ENCODE peak calls at places on chromosomes 11 and 22, in nine cellular contexts. One of them, this sample, is unnamed.

GRCh38 chr11:99489561-99489960 is 468.8 kb downstream of the CNTN5 start:
- DNase-seq in epithelial cell of prostate: no peak
- DNase-seq in T-cell: no peak
- DNase-seq in head of caudate nucleus: no peak
- DNase-seq in brain pericyte: no peak
- DNase-seq in fibroblast of the conjunctiva: no peak
- DNase-seq in iPS DF 19.7: no peak
- DNase-seq in HEK293T: no peak
- DNase-seq in activated CD8-positive, alpha-beta memory T cell treated with anti-CD3 and anti-CD28 coated beads, Interleukin-2, amount 50 U/mL, for 4 hours: no peak
- DNase-seq in this sample: no peak

GRCh38 chr11:48093795-48094642 is 113.7 kb downstream of the PTPRJ start:
- DNase-seq in epithelial cell of prostate: no peak
- DNase-seq in T-cell: no peak
- DNase-seq in head of caudate nucleus: no peak
- DNase-seq in brain pericyte: no peak
- DNase-seq in fibroblast of the conjunctiva: no peak
- DNase-seq in iPS DF 19.7: no peak
- DNase-seq in HEK293T: no peak
- DNase-seq in activated CD8-positive, alpha-beta memory T cell treated with anti-CD3 and anti-CD28 coated beads, Interleukin-2, amount 50 U/mL, for 4 hours: no peak
- DNase-seq in this sample: peak; percentile 97

GRCh38 chr11:92693146-92693545 is 276.3 kb upstream of the MTNR1B start:
- DNase-seq in epithelial cell of prostate: no peak
- DNase-seq in T-cell: no peak
- DNase-seq in head of caudate nucleus: no peak
- DNase-seq in brain pericyte: no peak
- DNase-seq in fibroblast of the conjunctiva: no peak
- DNase-seq in iPS DF 19.7: no peak
- DNase-seq in HEK293T: no peak
- DNase-seq in activated CD8-positive, alpha-beta memory T cell treated with anti-CD3 and anti-CD28 coated beads, Interleukin-2, amount 50 U/mL, for 4 hours: no peak
- DNase-seq in this sample: no peak

GRCh38 chr11:61056566-61056965 is 45.7 kb upstream of the CD5 start:
- DNase-seq in epithelial cell of prostate: no peak
- DNase-seq in T-cell: no peak
- DNase-seq in head of caudate nucleus: no peak
- DNase-seq in brain pericyte: no peak
- DNase-seq in fibroblast of the conjunctiva: no peak
- DNase-seq in iPS DF 19.7: no peak
- DNase-seq in HEK293T: no peak
- DNase-seq in activated CD8-positive, alpha-beta memory T cell treated with anti-CD3 and anti-CD28 coated beads, Interleukin-2, amount 50 U/mL, for 4 hours: no peak
- DNase-seq in this sample: no peak

GRCh38 chr11:74464746-74465145 is 2.6 kb downstream of the KCNE3 start:
- DNase-seq in epithelial cell of prostate: no peak
- DNase-seq in T-cell: no peak
- DNase-seq in head of caudate nucleus: no peak
- DNase-seq in brain pericyte: no peak
- DNase-seq in fibroblast of the conjunctiva: no peak
- DNase-seq in iPS DF 19.7: no peak
- DNase-seq in HEK293T: no peak
- DNase-seq in activated CD8-positive, alpha-beta memory T cell treated with anti-CD3 and anti-CD28 coated beads, Interleukin-2, amount 50 U/mL, for 4 hours: no peak
- DNase-seq in this sample: no peak

GRCh38 chr11:116190206-116190605 is 582.6 kb downstream of the BUD13 start:
- DNase-seq in epithelial cell of prostate: no peak
- DNase-seq in T-cell: no peak
- DNase-seq in head of caudate nucleus: no peak
- DNase-seq in brain pericyte: no peak
- DNase-seq in fibroblast of the conjunctiva: no peak
- DNase-seq in iPS DF 19.7: no peak
- DNase-seq in HEK293T: no peak
- DNase-seq in activated CD8-positive, alpha-beta memory T cell treated with anti-CD3 and anti-CD28 coated beads, Interleukin-2, amount 50 U/mL, for 4 hours: no peak
- DNase-seq in this sample: no peak

GRCh38 chr11:92838655-92839334 is 130.7 kb upstream of the MTNR1B start:
- DNase-seq in epithelial cell of prostate: no peak
- DNase-seq in T-cell: no peak
- DNase-seq in head of caudate nucleus: no peak
- DNase-seq in brain pericyte: no peak
- DNase-seq in fibroblast of the conjunctiva: no peak
- DNase-seq in iPS DF 19.7: no peak
- DNase-seq in HEK293T: peak; percentile 74
- DNase-seq in activated CD8-positive, alpha-beta memory T cell treated with anti-CD3 and anti-CD28 coated beads, Interleukin-2, amount 50 U/mL, for 4 hours: no peak
- DNase-seq in this sample: no peak

GRCh38 chr22:19984201-19984753 is 32.3 kb downstream of the ARVCF start:
- DNase-seq in epithelial cell of prostate: peak; percentile 77
- DNase-seq in T-cell: no peak
- DNase-seq in head of caudate nucleus: no peak
- DNase-seq in brain pericyte: no peak
- DNase-seq in fibroblast of the conjunctiva: no peak
- DNase-seq in iPS DF 19.7: no peak
- DNase-seq in HEK293T: peak; percentile 69
- DNase-seq in activated CD8-positive, alpha-beta memory T cell treated with anti-CD3 and anti-CD28 coated beads, Interleukin-2, amount 50 U/mL, for 4 hours: no peak
- DNase-seq in this sample: no peak

GRCh38 chr11:11167806-11168205 is 185.2 kb downstream of the CSNK2A3 start:
- DNase-seq in epithelial cell of prostate: no peak
- DNase-seq in T-cell: no peak
- DNase-seq in head of caudate nucleus: no peak
- DNase-seq in brain pericyte: no peak
- DNase-seq in fibroblast of the conjunctiva: no peak
- DNase-seq in iPS DF 19.7: no peak
- DNase-seq in HEK293T: no peak
- DNase-seq in activated CD8-positive, alpha-beta memory T cell treated with anti-CD3 and anti-CD28 coated beads, Interleukin-2, amount 50 U/mL, for 4 hours: no peak
- DNase-seq in this sample: no peak

GRCh38 chr22:16789860-16790493 is 35.2 kb downstream of the XKR3 start:
- DNase-seq in epithelial cell of prostate: no peak
- DNase-seq in T-cell: no peak
- DNase-seq in head of caudate nucleus: no peak
- DNase-seq in brain pericyte: no peak
- DNase-seq in fibroblast of the conjunctiva: no peak
- DNase-seq in iPS DF 19.7: no peak
- DNase-seq in HEK293T: no peak
- DNase-seq in activated CD8-positive, alpha-beta memory T cell treated with anti-CD3 and anti-CD28 coated beads, Interleukin-2, amount 50 U/mL, for 4 hours: no peak
- DNase-seq in this sample: no peak